ENCODE peak calls at places on chromosomes 6 and 20, in ten cellular contexts. One of them, this sample, is unnamed.

GRCh38 chr20:39897058-39897457 is 792.0 kb downstream of the MAFB start:
- DNase-seq in bronchial epithelial cell: peak; percentile 68
- DNase-seq in HFFc6: peak; percentile 1
- DNase-seq in GM12865: no peak
- DNase-seq in ovary: no peak
- DNase-seq in osteocyte: no peak
- DNase-seq in AG09319: peak; percentile 71
- DNase-seq in HFF-Myc: peak; percentile 69
- DNase-seq in fibroblast of lung: peak; percentile 97
- DNase-seq in HCT116: no peak
- DNase-seq in this sample: no peak

GRCh38 chr6:166073082-166073481 is 94.6 kb downstream of the TBXT start:
- DNase-seq in bronchial epithelial cell: no peak
- DNase-seq in HFFc6: no peak
- DNase-seq in GM12865: no peak
- DNase-seq in ovary: no peak
- DNase-seq in osteocyte: no peak
- DNase-seq in AG09319: no peak
- DNase-seq in HFF-Myc: no peak
- DNase-seq in fibroblast of lung: no peak
- DNase-seq in HCT116: no peak
- DNase-seq in this sample: no peak

GRCh38 chr6:160217073-160217472 is 41.5 kb downstream of the SLC22A2 start:
- DNase-seq in bronchial epithelial cell: no peak
- DNase-seq in HFFc6: no peak
- DNase-seq in GM12865: no peak
- DNase-seq in ovary: no peak
- DNase-seq in osteocyte: no peak
- DNase-seq in AG09319: no peak
- DNase-seq in HFF-Myc: no peak
- DNase-seq in fibroblast of lung: no peak
- DNase-seq in HCT116: no peak
- DNase-seq in this sample: no peak

GRCh38 chr6:157145656-157146285 is 177.5 kb downstream of the TMEM242 start:
- DNase-seq in bronchial epithelial cell: no peak
- DNase-seq in HFFc6: peak; percentile 35
- DNase-seq in GM12865: no peak
- DNase-seq in ovary: no peak
- DNase-seq in osteocyte: no peak
- DNase-seq in AG09319: no peak
- DNase-seq in HFF-Myc: no peak
- DNase-seq in fibroblast of lung: no peak
- DNase-seq in HCT116: no peak
- DNase-seq in this sample: no peak

GRCh38 chr20:45060341-45060740 is 40.6 kb downstream of the KCNS1 start:
- DNase-seq in bronchial epithelial cell: no peak
- DNase-seq in HFFc6: no peak
- DNase-seq in GM12865: no peak
- DNase-seq in ovary: no peak
- DNase-seq in osteocyte: no peak
- DNase-seq in AG09319: no peak
- DNase-seq in HFF-Myc: no peak
- DNase-seq in fibroblast of lung: no peak
- DNase-seq in HCT116: no peak
- DNase-seq in this sample: no peak

GRCh38 chr6:32668226-32668747 is 1.8 kb upstream of the HLA-DQB1 start:
- DNase-seq in bronchial epithelial cell: peak; percentile 83
- DNase-seq in HFFc6: peak; percentile 3
- DNase-seq in GM12865: peak; percentile 94
- DNase-seq in ovary: no peak
- DNase-seq in osteocyte: no peak
- DNase-seq in AG09319: no peak
- DNase-seq in HFF-Myc: no peak
- DNase-seq in fibroblast of lung: no peak
- DNase-seq in HCT116: peak; percentile 41
- DNase-seq in this sample: no peak

GRCh38 chr6:17431581-17431980 is 38.2 kb downstream of the CAP2 start:
- DNase-seq in bronchial epithelial cell: peak; percentile 34
- DNase-seq in HFFc6: peak; percentile 78
- DNase-seq in GM12865: no peak
- DNase-seq in ovary: no peak
- DNase-seq in osteocyte: no peak
- DNase-seq in AG09319: no peak
- DNase-seq in HFF-Myc: no peak
- DNase-seq in fibroblast of lung: peak; percentile 76
- DNase-seq in HCT116: no peak
- DNase-seq in this sample: no peak

GRCh38 chr6:14231071-14231483 is 113.5 kb downstream of the CD83 start:
- DNase-seq in bronchial epithelial cell: no peak
- DNase-seq in HFFc6: no peak
- DNase-seq in GM12865: no peak
- DNase-seq in ovary: no peak
- DNase-seq in osteocyte: no peak
- DNase-seq in AG09319: no peak
- DNase-seq in HFF-Myc: no peak
- DNase-seq in fibroblast of lung: no peak
- DNase-seq in HCT116: no peak
- DNase-seq in this sample: no peak

GRCh38 chr6:98498891-98499290 is 335.5 kb upstream of the POU3F2 start:
- DNase-seq in bronchial epithelial cell: no peak
- DNase-seq in HFFc6: no peak
- DNase-seq in GM12865: no peak
- DNase-seq in ovary: no peak
- DNase-seq in osteocyte: no peak
- DNase-seq in AG09319: no peak
- DNase-seq in HFF-Myc: no peak
- DNase-seq in fibroblast of lung: peak; percentile 64
- DNase-seq in HCT116: no peak
- DNase-seq in this sample: no peak

GRCh38 chr20:5195655-5196054 is 68.8 kb downstream of the CDS2 start:
- DNase-seq in bronchial epithelial cell: peak; percentile 37
- DNase-seq in HFFc6: peak; percentile 81
- DNase-seq in GM12865: no peak
- DNase-seq in ovary: no peak
- DNase-seq in osteocyte: no peak
- DNase-seq in AG09319: no peak
- DNase-seq in HFF-Myc: no peak
- DNase-seq in fibroblast of lung: peak; percentile 66
- DNase-seq in HCT116: no peak
- DNase-seq in this sample: no peak

GRCh38 chr20:5189917-5190316 is 63.1 kb downstream of the CDS2 start:
- DNase-seq in bronchial epithelial cell: no peak
- DNase-seq in HFFc6: no peak
- DNase-seq in GM12865: no peak
- DNase-seq in ovary: no peak
- DNase-seq in osteocyte: no peak
- DNase-seq in AG09319: no peak
- DNase-seq in HFF-Myc: no peak
- DNase-seq in fibroblast of lung: no peak
- DNase-seq in HCT116: no peak
- DNase-seq in this sample: no peak

GRCh38 chr20:5190444-5190843 is 63.6 kb downstream of the CDS2 start:
- DNase-seq in bronchial epithelial cell: no peak
- DNase-seq in HFFc6: no peak
- DNase-seq in GM12865: peak; percentile 27
- DNase-seq in ovary: no peak
- DNase-seq in osteocyte: no peak
- DNase-seq in AG09319: no peak
- DNase-seq in HFF-Myc: no peak
- DNase-seq in fibroblast of lung: no peak
- DNase-seq in HCT116: no peak
- DNase-seq in this sample: no peak

GRCh38 chr20:5191829-5192569 is 65.2 kb downstream of the CDS2 start:
- DNase-seq in bronchial epithelial cell: peak; percentile 77
- DNase-seq in HFFc6: peak; percentile 73
- DNase-seq in GM12865: peak; percentile 83
- DNase-seq in ovary: peak; percentile 49
- DNase-seq in osteocyte: no peak
- DNase-seq in AG09319: peak; percentile 57
- DNase-seq in HFF-Myc: peak; percentile 63
- DNase-seq in fibroblast of lung: peak; percentile 67
- DNase-seq in HCT116: peak; percentile 51
- DNase-seq in this sample: no peak

DNA sequence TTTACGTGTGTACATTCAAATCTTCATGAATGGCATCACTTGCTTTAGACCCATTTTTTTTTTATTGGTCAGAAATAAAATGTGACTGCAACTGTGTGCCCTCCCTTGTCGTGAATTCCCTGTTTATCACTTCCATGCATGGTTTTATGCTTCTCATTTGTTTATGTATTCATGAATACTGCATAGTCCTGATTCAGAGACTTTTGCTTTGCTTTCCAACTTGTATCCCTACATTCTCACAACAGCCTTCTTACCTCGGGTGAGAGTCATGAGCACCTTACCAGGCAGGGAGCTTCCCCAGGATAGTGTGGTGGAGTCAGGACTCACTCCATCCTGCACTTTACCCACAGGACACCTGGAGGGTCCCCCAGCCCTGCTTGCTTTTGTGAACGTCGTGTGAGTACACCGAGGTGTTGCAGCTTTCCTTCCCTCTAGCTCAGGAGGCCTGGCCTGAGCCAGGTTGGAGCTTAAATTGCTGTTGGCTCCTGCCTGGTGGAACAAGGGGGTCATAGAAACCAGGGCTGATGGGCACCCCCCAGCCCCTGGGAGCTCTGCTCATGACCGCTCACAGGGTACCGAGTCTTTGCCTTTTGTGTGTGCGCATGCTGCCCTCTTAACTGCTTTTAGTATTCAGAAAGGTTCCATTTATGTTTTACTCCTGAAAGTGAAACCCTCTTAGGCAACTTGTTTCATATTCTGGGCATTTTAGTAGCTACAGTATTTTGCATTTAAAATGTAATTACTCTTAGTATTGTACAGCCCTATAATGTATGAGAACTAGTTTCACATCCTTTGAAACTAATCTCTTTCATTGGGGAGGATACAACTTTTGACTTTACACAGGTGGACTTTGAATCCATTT is 66.0 kb downstream of the CDS2 start:
- DNase-seq in bronchial epithelial cell: no peak
- DNase-seq in HFFc6: no peak
- DNase-seq in GM12865: peak; percentile 44
- DNase-seq in ovary: no peak
- DNase-seq in osteocyte: no peak
- DNase-seq in AG09319: no peak
- DNase-seq in HFF-Myc: no peak
- DNase-seq in fibroblast of lung: no peak
- DNase-seq in HCT116: no peak
- DNase-seq in this sample: no peak
- TF ChIP-seq CTCF in bronchial epithelial cell: no peak
- TF ChIP-seq CTCF in HFFc6: peak; percentile 25
- TF ChIP-seq CTCF in GM12865: no peak
- TF ChIP-seq CTCF in ovary: no peak
- TF ChIP-seq CTCF in osteocyte: no peak
- TF ChIP-seq CTCF in AG09319: no peak
- TF ChIP-seq CTCF in HFF-Myc: no peak
- TF ChIP-seq CTCF in fibroblast of lung: no peak
- TF ChIP-seq CTCF in HCT116: no peak
- TF ChIP-seq CTCF in this sample: no peak

GRCh38 chr6:158799051-158799792 is 19.9 kb downstream of the EZR start:
- DNase-seq in bronchial epithelial cell: peak; percentile 62
- DNase-seq in HFFc6: peak; percentile 23
- DNase-seq in GM12865: no peak
- DNase-seq in ovary: peak; percentile 38
- DNase-seq in osteocyte: no peak
- DNase-seq in AG09319: no peak
- DNase-seq in HFF-Myc: no peak
- DNase-seq in fibroblast of lung: peak; percentile 74
- DNase-seq in HCT116: no peak
- DNase-seq in this sample: no peak
- TF ChIP-seq CTCF in bronchial epithelial cell: peak; percentile 21
- TF ChIP-seq CTCF in HFFc6: peak; percentile 25
- TF ChIP-seq CTCF in GM12865: no peak
- TF ChIP-seq CTCF in ovary: no peak
- TF ChIP-seq CTCF in osteocyte: no peak
- TF ChIP-seq CTCF in AG09319: no peak
- TF ChIP-seq CTCF in HFF-Myc: no peak
- TF ChIP-seq CTCF in fibroblast of lung: no peak
- TF ChIP-seq CTCF in HCT116: no peak
- TF ChIP-seq CTCF in this sample: no peak

GRCh38 chr6:21595265-21595950 is 1.9 kb downstream of the SOX4 start:
- DNase-seq in bronchial epithelial cell: no peak
- DNase-seq in HFFc6: no peak
- DNase-seq in GM12865: peak; percentile 69
- DNase-seq in ovary: peak; percentile 63
- DNase-seq in osteocyte: no peak
- DNase-seq in AG09319: no peak
- DNase-seq in HFF-Myc: no peak
- DNase-seq in fibroblast of lung: no peak
- DNase-seq in HCT116: no peak
- DNase-seq in this sample: no peak
- TF ChIP-seq CTCF in bronchial epithelial cell: peak; percentile 50
- TF ChIP-seq CTCF in HFFc6: no peak
- TF ChIP-seq CTCF in GM12865: peak; percentile 18
- TF ChIP-seq CTCF in ovary: no peak
- TF ChIP-seq CTCF in osteocyte: no peak
- TF ChIP-seq CTCF in AG09319: no peak
- TF ChIP-seq CTCF in HFF-Myc: no peak
- TF ChIP-seq CTCF in fibroblast of lung: no peak
- TF ChIP-seq CTCF in HCT116: no peak
- TF ChIP-seq CTCF in this sample: peak; percentile 49

GRCh38 chr20:4617484-4617883 is 104.2 kb upstream of the PRND start:
- DNase-seq in bronchial epithelial cell: no peak
- DNase-seq in HFFc6: no peak
- DNase-seq in GM12865: no peak
- DNase-seq in ovary: no peak
- DNase-seq in osteocyte: no peak
- DNase-seq in AG09319: no peak
- DNase-seq in HFF-Myc: no peak
- DNase-seq in fibroblast of lung: no peak
- DNase-seq in HCT116: no peak
- DNase-seq in this sample: no peak

GRCh38 chr20:4613184-4613583 is 108.5 kb upstream of the PRND start:
- DNase-seq in bronchial epithelial cell: peak; percentile 67
- DNase-seq in HFFc6: peak; percentile 33
- DNase-seq in GM12865: no peak
- DNase-seq in ovary: no peak
- DNase-seq in osteocyte: no peak
- DNase-seq in AG09319: no peak
- DNase-seq in HFF-Myc: no peak
- DNase-seq in fibroblast of lung: peak; percentile 75
- DNase-seq in HCT116: no peak
- DNase-seq in this sample: no peak

GRCh38 chr20:4617019-4617418 is 104.7 kb upstream of the PRND start:
- DNase-seq in bronchial epithelial cell: no peak
- DNase-seq in HFFc6: no peak
- DNase-seq in GM12865: no peak
- DNase-seq in ovary: no peak
- DNase-seq in osteocyte: no peak
- DNase-seq in AG09319: no peak
- DNase-seq in HFF-Myc: no peak
- DNase-seq in fibroblast of lung: no peak
- DNase-seq in HCT116: no peak
- DNase-seq in this sample: no peak

GRCh38 chr20:4610871-4611270 is 110.8 kb upstream of the PRND start:
- DNase-seq in bronchial epithelial cell: no peak
- DNase-seq in HFFc6: no peak
- DNase-seq in GM12865: no peak
- DNase-seq in ovary: no peak
- DNase-seq in osteocyte: no peak
- DNase-seq in AG09319: no peak
- DNase-seq in HFF-Myc: no peak
- DNase-seq in fibroblast of lung: no peak
- DNase-seq in HCT116: no peak
- DNase-seq in this sample: no peak

GRCh38 chr20:4613718-4614620 is 107.7 kb upstream of the PRND start:
- DNase-seq in bronchial epithelial cell: peak; percentile 74
- DNase-seq in HFFc6: peak; percentile 57
- DNase-seq in GM12865: peak; percentile 78
- DNase-seq in ovary: no peak
- DNase-seq in osteocyte: no peak
- DNase-seq in AG09319: no peak
- DNase-seq in HFF-Myc: no peak
- DNase-seq in fibroblast of lung: peak; percentile 87
- DNase-seq in HCT116: peak; percentile 54
- DNase-seq in this sample: no peak
- TF ChIP-seq CTCF in bronchial epithelial cell: peak; percentile 53
- TF ChIP-seq CTCF in HFFc6: peak; percentile 81
- TF ChIP-seq CTCF in GM12865: peak; percentile 39
- TF ChIP-seq CTCF in ovary: peak; percentile 30
- TF ChIP-seq CTCF in osteocyte: peak; percentile 20
- TF ChIP-seq CTCF in AG09319: peak; percentile 45
- TF ChIP-seq CTCF in HFF-Myc: peak; percentile 55
- TF ChIP-seq CTCF in fibroblast of lung: peak; percentile 30
- TF ChIP-seq CTCF in HCT116: peak; percentile 90
- TF ChIP-seq CTCF in this sample: peak; percentile 59

This sample was measured in type B pancreatic cell.